ENCODE peak calls at places on chromosomes 11 and 22, in ten cellular contexts. Q is stimulated activated CD4-positive, alpha-beta T cell treated with anti-CD3 and anti-CD28 coated beads, Interleukin-1b, Interleukin-23, amount 100 ng/mL, for 1 hour; P is H9; T is brain pericyte; O is activated gamma-delta T cell treated with anti-CD3 and anti-CD28 coated beads, Interleukin-2, amount 50 U/mL, for 16 hours; Z is mesendoderm; E is A673; L is HuH-7; V is endothelial cell; B is type B pancreatic cell. I is an unnamed sample.

GRCh38 chr22:32044477-32044876 is 1.4 kb downstream of the SLC5A1 start:
- DNase-seq in Q (no peak), P (no peak), T (no peak), O (no peak), Z (no peak), E (no peak), L (no peak), V (no peak), B (no peak), I (no peak)

GRCh38 chr11:3840870-3841425 is at the start of gene RHOG:
- DNase-seq in Q (peak), P (peak), T (no peak), O (no peak), Z (peak), E (peak), L (peak), V (peak), B (peak), I (no peak)

GRCh38 chr11:105881027-105881426 is 141.0 kb downstream of the MSANTD4 start:
- DNase-seq in Q (no peak), P (no peak), T (no peak), O (no peak), Z (no peak), E (no peak), L (no peak), V (no peak), B (no peak), I (no peak)

GRCh38 chr11:64284962-64285884 is at the start of gene GPR137:
- DNase-seq in Q (peak), P (peak), T (no peak), O (peak), Z (peak), E (peak), L (peak), V (peak), B (peak), I (peak)

GRCh38 chr22:24323233-24323632 is 52.6 kb downstream of the SPECC1L start:
- DNase-seq in Q (no peak), P (no peak), T (no peak), O (no peak), Z (no peak), E (no peak), L (no peak), V (no peak), B (no peak), I (no peak)

GRCh38 chr22:24391836-24392217 is 35.6 kb upstream of the ADORA2A start:
- DNase-seq in Q (no peak), P (no peak), T (no peak), O (no peak), Z (no peak), E (no peak), L (no peak), V (no peak), B (no peak), I (no peak)

GRCh38 chr22:46010177-46010867 is 33.4 kb upstream of the WNT7B start:
- DNase-seq in Q (no peak), P (no peak), T (no peak), O (no peak), Z (no peak), E (no peak), L (no peak), V (no peak), B (no peak), I (no peak)

GRCh38 chr11:117423046-117423575 is 95.5 kb downstream of the CEP164 start:
- DNase-seq in Q (no peak), P (no peak), T (no peak), O (no peak), Z (no peak), E (no peak), L (no peak), V (no peak), B (no peak), I (no peak)

GRCh38 chr11:106446961-106447360 is 369.5 kb downstream of the AASDHPPT start:
- DNase-seq in Q (no peak), P (no peak), T (no peak), O (no peak), Z (no peak), E (no peak), L (no peak), V (peak), B (no peak), I (no peak)

GRCh38 chr11:120819003-120819402 is 204.9 kb upstream of the TBCEL start:
- DNase-seq in Q (no peak), P (no peak), T (no peak), O (no peak), Z (no peak), E (no peak), L (no peak), V (no peak), B (no peak), I (no peak)

GRCh38 chr11:8793114-8793777 is 110.7 kb downstream of the RPL27A start:
- DNase-seq in Q (no peak), P (no peak), T (no peak), O (no peak), Z (no peak), E (no peak), L (no peak), V (no peak), B (no peak), I (no peak)

GRCh38 chr22:39825661-39826102 is 67.9 kb downstream of the ENTHD1 start:
- DNase-seq in Q (no peak), P (no peak), T (no peak), O (no peak), Z (no peak), E (no peak), L (no peak), V (no peak), B (no peak), I (no peak)

GRCh38 chr11:123301696-123302400 is 106.8 kb upstream of the CLMP start:
- DNase-seq in Q (peak), P (peak), T (no peak), O (peak), Z (peak), E (peak), L (peak), V (peak), B (peak), I (no peak)

GRCh38 chr11:19240420-19241259 is at the start of gene E2F8:
- DNase-seq in Q (peak), P (peak), T (peak), O (peak), Z (peak), E (peak), L (peak), V (peak), B (peak), I (peak)

GRCh38 chr11:96579642-96580041 is 189.8 kb downstream of the JRKL start:
- DNase-seq in Q (no peak), P (no peak), T (no peak), O (no peak), Z (no peak), E (no peak), L (no peak), V (no peak), B (no peak), I (no peak)

GRCh38 chr11:123682976-123683375 is 28.6 kb upstream of the SCN3B start:
- DNase-seq in Q (no peak), P (no peak), T (no peak), O (no peak), Z (no peak), E (no peak), L (no peak), V (no peak), B (no peak), I (no peak)

GRCh38 chr11:78202733-78203167 is 14.0 kb downstream of the USP35 start:
- DNase-seq in Q (peak), P (no peak), T (no peak), O (peak), Z (no peak), E (no peak), L (peak), V (no peak), B (no peak), I (no peak)

GRCh38 chr11:109490953-109491733 is 69.2 kb downstream of the C11orf87 start:
- DNase-seq in Q (no peak), P (no peak), T (no peak), O (no peak), Z (peak), E (peak), L (no peak), V (no peak), B (no peak), I (peak)

GRCh38 chr22:23466351-23466750 is 113.7 kb downstream of the IGLL1 start:
- DNase-seq in Q (no peak), P (no peak), T (no peak), O (no peak), Z (no peak), E (no peak), L (no peak), V (no peak), B (no peak), I (no peak)

GRCh38 chr22:21674611-21675010 is 8.8 kb downstream of the PPIL2 start:
- DNase-seq in Q (no peak), P (no peak), T (no peak), O (no peak), Z (no peak), E (no peak), L (no peak), V (no peak), B (no peak), I (no peak)

GRCh38 chr11:9566561-9567063 is 6.9 kb upstream of the WEE1 start:
- DNase-seq in Q (no peak), P (no peak), T (no peak), O (no peak), Z (no peak), E (no peak), L (no peak), V (no peak), B (no peak), I (no peak)

GRCh38 chr11:2747236-2748015 is 47.6 kb upstream of the KCNQ1OT1 start:
- DNase-seq in Q (no peak), P (no peak), T (no peak), O (no peak), Z (no peak), E (no peak), L (no peak), V (no peak), B (no peak), I (no peak)

GRCh38 chr11:122676638-122677037 is 21.1 kb downstream of the UBASH3B start:
- DNase-seq in Q (no peak), P (no peak), T (no peak), O (no peak), Z (peak), E (no peak), L (no peak), V (no peak), B (no peak), I (no peak)

GRCh38 chr11:118226294-118226693 is 1.5 kb upstream of the JAML start:
- DNase-seq in Q (no peak), P (no peak), T (no peak), O (no peak), Z (no peak), E (peak), L (no peak), V (no peak), B (no peak), I (no peak)

GRCh38 chr11:121063728-121064127 is 37.3 kb upstream of the TECTA start:
- DNase-seq in Q (no peak), P (no peak), T (no peak), O (no peak), Z (peak), E (peak), L (no peak), V (peak), B (no peak), I (no peak)

GRCh38 chr11:130101661-130102060 is 32.0 kb downstream of the APLP2 start:
- DNase-seq in Q (no peak), P (no peak), T (no peak), O (no peak), Z (no peak), E (peak), L (no peak), V (no peak), B (no peak), I (no peak)

GRCh38 chr11:121032546-121032945 is 8.6 kb downstream of the TBCEL start:
- DNase-seq in Q (no peak), P (no peak), T (no peak), O (no peak), Z (peak), E (no peak), L (no peak), V (no peak), B (no peak), I (no peak)

GRCh38 chr11:75814686-75815344 is at the start of gene UVRAG:
- DNase-seq in Q (peak), P (peak), T (peak), O (peak), Z (peak), E (peak), L (peak), V (peak), B (peak), I (peak)

GRCh38 chr11:70341881-70342429 is 56.4 kb upstream of the CTTN start:
- DNase-seq in Q (no peak), P (no peak), T (no peak), O (no peak), Z (peak), E (no peak), L (no peak), V (no peak), B (no peak), I (no peak)

GRCh38 chr11:100704176-100704575 is 17.1 kb downstream of the ARHGAP42 start:
- DNase-seq in Q (no peak), P (no peak), T (no peak), O (no peak), Z (no peak), E (no peak), L (no peak), V (no peak), B (no peak), I (no peak)

I was measured in NCI-H1048.